ENCODE peak calls at places on chromosomes 6 and 20, in seven cellular contexts. K is fibroblast of lung, L is esophagus squamous epithelium, J is astrocyte, A is tibial nerve, B is left lung, Y is colonic mucosa. V is an unnamed sample.
A peak's percentile ranks its signal among the peaks of the same experiment; 100 is the strongest.

GRCh38 chr20:47546184-47547033 is 44.7 kb downstream of the NCOA3 start:
- DNase-seq in A (no peak), L (no peak), J (peak; percentile 95), K (peak; percentile 79), Y (no peak), B (no peak), V (peak; percentile 83)

GRCh38 chr6:108961985-108962384 is 113.8 kb downstream of the ARMC2 start:
- DNase-seq in K (peak; percentile 89), A (no peak), Y (no peak), J (peak; percentile 88), L (no peak), B (no peak), V (peak; percentile 65)

GRCh38 chr6:90250405-90250804 is 46.2 kb downstream of the BACH2 start:
- DNase-seq in Y (no peak), J (no peak), A (no peak), K (peak; percentile 49), B (no peak), L (no peak), V (no peak)

GRCh38 chr20:23937303-23938117 is 51.1 kb downstream of the GGTLC1 start:
- DNase-seq in L (no peak), J (no peak), K (peak; percentile 38), B (no peak), A (no peak), Y (peak; percentile 35), V (no peak)

GRCh38 chr6:144559865-144560603 is 274.9 kb downstream of the UTRN start:
- DNase-seq in K (peak; percentile 25), J (peak; percentile 53), B (no peak), L (no peak), A (no peak), Y (no peak), V (no peak)

GRCh38 chr6:157603314-157603940 is 219.6 kb upstream of the SNX9 start:
- DNase-seq in J (no peak), A (no peak), B (no peak), K (no peak), L (no peak), Y (no peak), V (no peak)

GRCh38 chr6:154805288-154805911 is 72.2 kb downstream of the SCAF8 start:
- DNase-seq in L (no peak), A (no peak), Y (no peak), B (no peak), J (peak; percentile 12), K (peak; percentile 80), V (peak; percentile 32)

GRCh38 chr20:12113468-12114371 is 196.0 kb downstream of the BTBD3 start:
- DNase-seq in L (no peak), A (no peak), K (peak; percentile 41), J (peak; percentile 72), Y (peak; percentile 25), B (no peak), V (no peak)

GRCh38 chr6:32483968-32484613 is 44.4 kb downstream of the HLA-DRA start:
- DNase-seq in A (no peak), J (no peak), Y (no peak), K (no peak), L (no peak), B (no peak), V (no peak)

GRCh38 chr6:111759413-111759835 is 113.8 kb downstream of the FYN start:
- DNase-seq in J (no peak), A (no peak), Y (no peak), L (no peak), K (no peak), B (no peak), V (no peak)

GRCh38 chr20:60056345-60057122 is 98.3 kb downstream of the CDH26 start:
- DNase-seq in A (no peak), J (no peak), K (no peak), Y (no peak), B (no peak), L (no peak), V (no peak)

GRCh38 chr20:49323622-49324238 is 45.9 kb upstream of the ZNFX1 start:
- DNase-seq in L (no peak), J (peak; percentile 86), K (peak; percentile 62), A (no peak), Y (no peak), B (no peak), V (peak; percentile 30)

GRCh38 chr20:4147319-4147718 is 132.0 kb upstream of the RNF24 start:
- DNase-seq in B (no peak), K (no peak), A (no peak), L (no peak), J (peak; percentile 52), Y (no peak), V (no peak)

GRCh38 chr6:152428126-152428525 is 209.0 kb downstream of the SYNE1 start:
- DNase-seq in Y (no peak), L (no peak), B (no peak), K (no peak), A (no peak), J (peak; percentile 32), V (no peak)

GRCh38 chr20:46512943-46513844 is at the start of gene ZNF334:
- DNase-seq in Y (peak; percentile 46), L (no peak), J (peak; percentile 23), B (peak; percentile 38), A (peak; percentile 33), K (peak; percentile 65), V (no peak)

GRCh38 chr20:58870293-58871014 is 17.9 kb downstream of the GNAS start:
- DNase-seq in J (no peak), A (no peak), L (no peak), Y (peak; percentile 76), B (no peak), K (peak; percentile 64), V (no peak)

GRCh38 chr6:3405679-3406078 is 51.2 kb downstream of the SLC22A23 start:
- DNase-seq in B (no peak), J (peak; percentile 66), A (no peak), Y (no peak), L (no peak), K (peak; percentile 67), V (no peak)

GRCh38 chr6:117951783-117952182 is 44.7 kb downstream of the SLC35F1 start:
- DNase-seq in Y (no peak), J (no peak), K (no peak), L (no peak), A (no peak), B (no peak), V (no peak)

GRCh38 chr6:109671721-109672120 is 19.3 kb downstream of the AK9 start:
- DNase-seq in A (no peak), K (no peak), B (no peak), J (peak; percentile 55), Y (no peak), L (no peak), V (no peak)

GRCh38 chr6:170111816-170112582 is 178.9 kb downstream of the DLL1 start:
- DNase-seq in Y (no peak), K (no peak), A (no peak), J (no peak), L (no peak), B (peak; percentile 22), V (no peak)

GRCh38 chr20:44181611-44182010 is 5.4 kb downstream of the JPH2 start:
- DNase-seq in Y (no peak), A (no peak), L (no peak), B (no peak), J (no peak), K (no peak), V (no peak)

GRCh38 chr20:44180814-44181213 is 6.2 kb downstream of the JPH2 start:
- DNase-seq in J (no peak), A (no peak), Y (no peak), L (no peak), B (no peak), K (peak; percentile 55), V (no peak)

GRCh38 chr20:44183282-44183681 is 3.7 kb downstream of the JPH2 start:
- DNase-seq in A (no peak), L (no peak), Y (no peak), K (no peak), B (no peak), J (no peak), V (no peak)

GRCh38 chr20:44182135-44182765 is 4.7 kb downstream of the JPH2 start:
- DNase-seq in L (no peak), A (no peak), Y (no peak), J (no peak), B (no peak), K (no peak), V (no peak)

GRCh38 chr20:44182863-44183262 is 4.1 kb downstream of the JPH2 start:
- DNase-seq in Y (no peak), A (no peak), B (no peak), L (no peak), K (no peak), J (no peak), V (no peak)
- H3K4me3 ChIP-seq in Y (peak overlapping the region; percentile 1), A (no peak overlapping the region), B (no peak overlapping the region), L (peak overlapping the region; percentile 48), K (no peak overlapping the region), J (no peak overlapping the region), V (no peak overlapping the region)

DNA sequence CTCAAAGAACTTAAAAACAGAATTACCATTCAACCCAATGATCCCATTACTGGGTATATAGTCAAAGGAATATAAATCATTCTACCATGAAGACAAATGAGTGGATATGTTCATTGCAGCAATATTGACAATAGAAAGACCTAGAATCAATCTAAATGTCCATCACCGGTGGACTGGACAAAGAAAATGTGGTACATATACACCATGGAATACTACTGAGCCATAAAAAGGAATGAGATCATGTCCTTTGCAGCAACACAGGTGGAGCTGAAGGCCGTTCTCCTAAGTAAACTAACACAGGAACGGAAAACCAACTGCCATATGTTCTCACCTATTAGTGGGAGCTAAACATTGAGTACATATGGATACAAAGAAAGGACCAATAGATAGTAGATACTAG is 576.7 kb upstream of the CITED2 start:
- DNase-seq in L (no peak), K (no peak), A (no peak), B (no peak), J (no peak), Y (no peak), V (no peak)
- H3K9me3 ChIP-seq in L (no peaks in the 10 kb centered on the region), K (no peaks in the 10 kb centered on the region), A (peaks cover 7% of the 10 kb centered on the region), B (peaks cover 5% of the 10 kb centered on the region), J (no peaks in the 10 kb centered on the region), Y (no peaks in the 10 kb centered on the region), V (no peaks in the 10 kb centered on the region)

DNA sequence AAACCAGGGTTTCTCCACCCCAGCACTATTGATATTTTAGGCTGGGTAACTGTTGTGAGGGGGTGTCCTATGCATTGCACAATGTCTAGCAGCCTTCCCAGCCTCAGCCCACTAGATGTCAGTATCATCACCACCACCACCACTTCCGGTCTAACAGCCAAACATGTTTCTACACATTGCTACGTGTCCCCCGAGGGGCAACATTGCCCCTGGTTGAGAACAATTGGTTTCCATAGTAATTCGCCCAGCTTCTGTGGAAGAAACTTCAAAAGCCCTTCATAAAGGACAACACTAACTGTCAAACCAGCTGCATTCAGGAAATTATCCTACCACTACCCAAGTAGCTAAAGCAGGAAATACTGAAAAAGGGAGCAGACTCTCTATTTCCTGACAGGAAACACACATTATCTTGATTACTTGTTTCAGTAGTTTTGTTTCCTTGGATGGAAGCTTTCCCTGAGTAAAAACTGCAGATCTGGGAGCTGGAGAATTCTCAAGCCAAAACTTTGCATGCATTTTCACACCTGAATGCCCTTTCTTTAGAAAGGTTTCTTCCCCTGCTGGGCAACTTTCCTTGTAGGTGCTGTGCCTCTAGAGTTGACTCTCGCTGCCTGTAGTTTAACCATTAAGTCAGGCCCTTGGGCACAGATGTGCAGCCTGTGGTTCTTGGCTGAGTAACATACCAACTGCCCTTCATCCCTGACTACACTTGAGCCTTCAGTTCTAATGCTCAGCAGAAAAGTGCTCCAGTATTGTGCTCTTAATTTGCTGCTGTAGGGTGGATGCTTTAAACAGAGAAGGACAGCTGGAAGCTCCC is 23.6 kb downstream of the PKHD1 start:
- DNase-seq in J (no peak), B (no peak), L (no peak), K (peak; percentile 4), A (no peak), Y (peak; percentile 50), V (no peak)
- TF ChIP-seq CTCF in J (peak; percentile 27), B (peak; percentile 35), L (no peak), K (peak; percentile 43), A (peak; percentile 13), Y (peak; percentile 44), V (peak; percentile 55)

GRCh38 chr6:79544939-79545450 is 7.8 kb upstream of the LCA5 start:
- DNase-seq in B (peak; percentile 67), J (peak; percentile 99), A (no peak), K (peak; percentile 99), L (no peak), Y (peak; percentile 65), V (peak; percentile 94)
- H3K4me3 ChIP-seq in B (no peak overlapping the region), J (peak overlapping the region; percentile 2), A (peak overlapping the region; percentile 8), K (no peak overlapping the region), L (peak overlapping the region; percentile 11), Y (no peak overlapping the region), V (no peak overlapping the region)

V was measured in AG04450.